ENCODE peak calls at places on chromosome 21, in seven cellular contexts. N is IMR-90, E is sigmoid colon, G is H54, C is prostate gland, U is GM12892, Y is heart left ventricle. A is an unnamed sample.

GRCh38 chr21:21715286-21715969 is 717.2 kb downstream of the NCAM2 start:
- DNase-seq in N (peak), E (no peak), G (peak), C (no peak), U (no peak), Y (no peak), A (no peak)

GRCh38 chr21:45479691-45480675 is 62.3 kb downstream of the SLC19A1 start:
- DNase-seq in N (no peak), E (no peak), G (no peak), C (no peak), U (no peak), Y (no peak), A (no peak)

GRCh38 chr21:31282095-31282709 is 61.9 kb downstream of the TIAM1 start:
- DNase-seq in N (peak), E (no peak), G (peak), C (no peak), U (no peak), Y (peak), A (peak)

GRCh38 chr21:14880922-14881321 is 183.9 kb downstream of the NRIP1 start:
- DNase-seq in N (peak), E (no peak), G (no peak), C (no peak), U (no peak), Y (no peak), A (no peak)

GRCh38 chr21:18716578-18717138 is 313.1 kb upstream of the TMPRSS15 start:
- DNase-seq in N (no peak), E (no peak), G (no peak), C (no peak), U (no peak), Y (no peak), A (no peak)

GRCh38 chr21:18529253-18529652 is 125.7 kb upstream of the TMPRSS15 start:
- DNase-seq in N (no peak), E (no peak), G (peak), C (no peak), U (no peak), Y (no peak), A (no peak)

GRCh38 chr21:15063081-15063820 is 1.5 kb downstream of the NRIP1 start:
- DNase-seq in N (peak), E (no peak), G (no peak), C (no peak), U (no peak), Y (no peak), A (peak)

GRCh38 chr21:16644690-16645089 is 868.2 kb upstream of the CXADR start:
- DNase-seq in N (peak), E (no peak), G (no peak), C (no peak), U (no peak), Y (no peak), A (no peak)

GRCh38 chr21:35585878-35586277 is 474.4 kb downstream of the SETD4 start:
- DNase-seq in N (no peak), E (no peak), G (no peak), C (no peak), U (no peak), Y (no peak), A (no peak)

GRCh38 chr21:32427958-32428623 is 15.6 kb downstream of the EVA1C start:
- DNase-seq in N (no peak), E (no peak), G (no peak), C (no peak), U (no peak), Y (no peak), A (no peak)

GRCh38 chr21:27023186-27023585 is 56.3 kb upstream of the ADAMTS5 start:
- DNase-seq in N (no peak), E (no peak), G (no peak), C (no peak), U (no peak), Y (no peak), A (no peak)

GRCh38 chr21:31753949-31754348 is 22.0 kb upstream of the SCAF4 start:
- DNase-seq in N (no peak), E (no peak), G (no peak), C (no peak), U (no peak), Y (no peak), A (no peak)

GRCh38 chr21:35438643-35439404 is 389.7 kb upstream of the RUNX1 start:
- DNase-seq in N (peak), E (no peak), G (no peak), C (no peak), U (no peak), Y (no peak), A (no peak)

GRCh38 chr21:22880573-22880972 is 1882.4 kb downstream of the NCAM2 start:
- DNase-seq in N (no peak), E (no peak), G (no peak), C (no peak), U (no peak), Y (no peak), A (no peak)

GRCh38 chr21:16420086-16420724 is 690.4 kb downstream of the USP25 start:
- DNase-seq in N (peak), E (peak), G (no peak), C (peak), U (no peak), Y (peak), A (peak)

GRCh38 chr21:45818904-45819285 is 162.7 kb upstream of the COL6A1 start:
- DNase-seq in N (peak), E (peak), G (peak), C (no peak), U (no peak), Y (no peak), A (no peak)

GRCh38 chr21:31586118-31586517 is 73.4 kb upstream of the SOD1 start:
- DNase-seq in N (no peak), E (no peak), G (no peak), C (no peak), U (no peak), Y (no peak), A (no peak)

GRCh38 chr21:32538147-32538792 is 47.1 kb downstream of the TCP10L start:
- DNase-seq in N (no peak), E (no peak), G (no peak), C (no peak), U (no peak), Y (no peak), A (no peak)

GRCh38 chr21:45451771-45452182 is 46.8 kb downstream of the COL18A1 start:
- DNase-seq in N (no peak), E (no peak), G (no peak), C (no peak), U (no peak), Y (no peak), A (no peak)

GRCh38 chr21:32381571-32381970 is 11.2 kb downstream of the URB1 start:
- DNase-seq in N (no peak), E (no peak), G (no peak), C (no peak), U (no peak), Y (no peak), A (no peak)

GRCh38 chr21:46455575-46456385 is 2.9 kb upstream of the DIP2A start:
- DNase-seq in N (peak), E (peak), G (peak), C (no peak), U (no peak), Y (peak), A (peak)

GRCh38 chr21:33916200-33916567 is 580 bp upstream of the ATP5PO start:
- DNase-seq in N (no peak), E (no peak), G (no peak), C (no peak), U (no peak), Y (no peak), A (no peak)

GRCh38 chr21:33909756-33910155 is 5.8 kb downstream of the ATP5PO start:
- DNase-seq in N (no peak), E (no peak), G (no peak), C (no peak), U (no peak), Y (no peak), A (no peak)

GRCh38 chr21:33917421-33917820 is 1.8 kb upstream of the ATP5PO start:
- DNase-seq in N (no peak), E (no peak), G (no peak), C (no peak), U (no peak), Y (no peak), A (no peak)

GRCh38 chr21:33914188-33914587 is 1.4 kb downstream of the ATP5PO start:
- DNase-seq in N (no peak), E (no peak), G (no peak), C (no peak), U (no peak), Y (no peak), A (no peak)

DNA sequence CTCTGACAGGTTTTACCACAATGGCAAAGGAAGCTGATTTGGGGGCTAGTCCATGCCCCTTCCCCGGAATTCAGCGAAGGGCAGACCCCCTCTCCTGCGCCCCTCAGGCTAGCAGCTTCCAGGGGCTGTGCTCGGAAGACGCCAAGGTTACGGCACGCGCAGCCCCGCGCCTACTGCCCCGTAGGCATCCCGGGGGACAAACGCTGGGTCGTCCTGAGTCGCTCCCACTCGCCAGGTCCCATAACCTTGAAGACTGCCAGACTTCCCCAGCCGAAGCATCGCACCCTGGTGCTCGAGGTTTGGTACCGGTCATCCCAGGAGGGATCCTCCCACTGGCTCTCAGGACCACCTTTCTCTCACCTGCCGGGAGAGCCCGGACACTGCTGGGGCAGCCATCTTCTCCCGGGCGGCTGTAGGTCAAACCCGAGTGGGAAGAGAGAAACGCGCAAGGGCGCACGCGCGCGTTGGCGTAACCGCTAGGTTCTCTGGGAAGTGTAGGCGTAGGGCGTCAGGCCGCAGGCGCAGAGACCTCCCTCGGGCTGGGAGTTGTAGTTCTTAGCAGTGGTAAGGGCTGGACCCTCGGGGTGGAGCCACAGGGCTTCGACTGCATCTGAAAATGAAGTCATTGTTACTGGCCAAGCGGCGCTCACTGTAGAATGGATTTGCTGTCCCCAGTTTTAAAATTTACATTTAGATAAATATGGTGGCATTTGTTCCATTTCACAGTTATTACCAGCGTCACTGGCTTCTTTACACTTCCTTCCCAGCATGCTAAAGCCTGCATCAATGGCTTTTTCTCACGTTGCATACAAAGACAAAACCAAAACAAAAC is at the start of gene ATP5PO:
- DNase-seq in N (peak), E (peak), G (peak), C (peak), U (peak), Y (peak), A (peak)
- TF ChIP-seq POLR2A in N (peak), E (peak), G (peak), C (peak), U (peak), Y (peak), A (peak)

DNA sequence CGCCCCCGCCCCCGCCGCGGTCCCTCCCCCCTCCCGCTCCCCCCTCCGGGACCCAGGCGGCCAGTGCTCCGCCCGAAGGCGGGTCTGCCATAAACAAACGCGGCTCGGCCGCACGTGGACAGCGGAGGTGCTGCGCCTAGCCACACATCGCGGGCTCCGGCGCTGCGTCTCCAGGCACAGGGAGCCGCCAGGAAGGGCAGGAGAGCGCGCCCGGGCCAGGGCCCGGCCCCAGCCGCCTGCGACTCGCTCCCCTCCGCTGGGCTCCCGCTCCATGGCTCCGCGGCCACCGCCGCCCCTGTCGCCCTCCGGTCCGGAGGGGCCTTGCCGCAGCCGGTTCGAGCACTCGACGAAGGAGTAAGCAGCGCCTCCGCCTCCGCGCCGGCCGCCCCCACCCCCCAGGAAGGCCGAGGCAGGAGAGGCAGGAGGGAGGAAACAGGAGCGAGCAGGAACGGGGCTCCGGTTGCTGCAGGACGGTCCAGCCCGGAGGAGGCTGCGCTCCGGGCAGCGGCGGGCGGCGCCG is at the start of gene SIM2:
- DNase-seq in N (peak), E (no peak), G (no peak), C (peak), U (peak), Y (no peak), A (no peak)
- TF ChIP-seq POLR2A in N (no peak), E (no peak), G (no peak), C (no peak), U (no peak), Y (no peak), A (no peak)

DNA sequence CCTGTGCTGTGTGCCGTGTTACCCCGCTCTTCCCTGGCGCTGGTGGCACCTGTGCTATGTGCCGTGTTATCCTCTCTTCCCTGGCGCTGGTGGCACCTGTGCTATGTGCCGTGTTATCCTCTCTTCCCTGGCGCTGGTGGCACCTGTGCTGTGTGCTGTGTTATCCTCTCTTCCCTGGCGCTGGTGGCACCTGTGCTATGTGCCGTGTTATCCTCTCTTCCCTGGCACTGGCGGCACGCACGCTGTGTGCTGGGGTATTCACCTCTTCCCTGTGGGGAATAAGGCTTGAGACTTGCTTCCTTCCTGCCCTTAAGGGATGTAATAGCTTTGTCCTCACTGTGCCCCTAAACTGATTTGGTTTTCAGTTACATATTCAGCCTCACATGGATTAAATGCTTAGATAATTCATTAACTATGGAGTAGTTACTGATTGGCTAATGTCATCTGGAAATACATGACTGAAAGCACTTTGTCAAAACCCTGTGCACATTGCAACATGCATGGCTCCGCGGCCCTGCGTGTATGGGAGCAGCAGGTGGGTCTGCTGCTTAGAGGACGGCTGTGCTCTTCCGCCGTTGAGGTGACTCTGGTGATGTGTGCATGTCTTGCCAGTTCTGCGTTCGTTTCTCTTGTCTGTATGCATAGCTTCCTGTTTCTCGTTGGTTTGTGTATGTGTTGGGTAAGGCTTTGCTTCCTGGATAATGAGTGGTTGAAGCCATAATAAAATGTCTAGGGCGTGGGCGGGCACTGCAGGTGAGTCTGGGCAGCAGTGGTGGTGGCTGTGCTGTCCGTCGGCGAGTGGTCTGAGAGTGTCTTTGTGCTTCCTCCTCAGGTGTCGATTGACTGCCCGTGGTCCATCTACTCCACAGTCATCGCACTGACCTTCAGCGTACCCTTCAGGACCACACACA is 17.9 kb upstream of the PWP2 start:
- DNase-seq in N (no peak), E (peak), G (no peak), C (peak), U (no peak), Y (peak), A (peak)
- TF ChIP-seq POLR2A in N (no peak), E (no peak), G (no peak), C (no peak), U (no peak), Y (no peak), A (no peak)

GRCh38 chr21:43689556-43690337 is 29.2 kb upstream of the PDXK start:
- DNase-seq in N (no peak), E (no peak), G (no peak), C (no peak), U (no peak), Y (no peak), A (no peak)

GRCh38 chr21:43690346-43690745 is 28.6 kb upstream of the PDXK start:
- DNase-seq in N (no peak), E (no peak), G (no peak), C (no peak), U (no peak), Y (no peak), A (no peak)

GRCh38 chr21:43691801-43692200 is 27.1 kb upstream of the PDXK start:
- DNase-seq in N (no peak), E (no peak), G (no peak), C (no peak), U (no peak), Y (no peak), A (no peak)

GRCh38 chr21:43692949-43693348 is 26.0 kb upstream of the PDXK start:
- DNase-seq in N (no peak), E (no peak), G (no peak), C (no peak), U (no peak), Y (no peak), A (no peak)

DNA sequence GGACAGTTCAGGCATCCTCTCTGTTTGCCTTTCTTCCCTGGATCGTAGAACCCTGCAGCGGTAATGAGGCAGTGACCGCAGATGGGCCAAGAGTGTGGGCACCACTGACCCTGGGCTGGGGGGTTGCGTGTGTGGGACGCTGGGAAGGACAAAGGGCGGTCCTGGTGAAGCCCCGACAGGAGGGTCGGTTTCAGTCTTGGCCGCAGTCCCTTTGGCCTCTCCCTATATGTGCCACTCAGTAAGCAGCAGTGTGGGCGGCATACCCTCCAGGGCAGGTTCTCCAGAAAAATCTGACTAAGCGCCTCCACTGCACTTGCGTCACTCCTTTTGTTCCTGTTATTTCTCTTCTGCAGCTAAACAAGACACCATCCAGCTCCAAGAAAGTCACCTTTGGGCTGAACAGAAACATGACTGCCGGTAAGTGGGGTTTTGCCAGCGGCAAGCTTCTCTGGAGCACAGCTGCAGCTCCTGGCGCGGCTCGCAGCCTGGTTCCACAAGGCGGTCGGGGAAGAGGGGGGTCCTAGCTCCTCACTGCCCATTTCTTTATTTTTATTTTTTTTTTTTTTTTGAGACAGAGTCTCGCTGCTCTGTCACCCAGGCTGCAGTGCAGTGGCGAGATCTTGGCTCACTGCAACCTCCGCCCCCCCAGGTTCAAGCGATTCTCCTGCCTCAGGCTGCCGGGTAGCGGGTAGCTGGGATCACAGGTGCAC is 27.7 kb upstream of the PDXK start:
- DNase-seq in N (no peak), E (no peak), G (no peak), C (no peak), U (no peak), Y (no peak), A (no peak)
- TF ChIP-seq POLR2A in N (no peak), E (no peak), G (no peak), C (no peak), U (no peak), Y (no peak), A (no peak)

DNA sequence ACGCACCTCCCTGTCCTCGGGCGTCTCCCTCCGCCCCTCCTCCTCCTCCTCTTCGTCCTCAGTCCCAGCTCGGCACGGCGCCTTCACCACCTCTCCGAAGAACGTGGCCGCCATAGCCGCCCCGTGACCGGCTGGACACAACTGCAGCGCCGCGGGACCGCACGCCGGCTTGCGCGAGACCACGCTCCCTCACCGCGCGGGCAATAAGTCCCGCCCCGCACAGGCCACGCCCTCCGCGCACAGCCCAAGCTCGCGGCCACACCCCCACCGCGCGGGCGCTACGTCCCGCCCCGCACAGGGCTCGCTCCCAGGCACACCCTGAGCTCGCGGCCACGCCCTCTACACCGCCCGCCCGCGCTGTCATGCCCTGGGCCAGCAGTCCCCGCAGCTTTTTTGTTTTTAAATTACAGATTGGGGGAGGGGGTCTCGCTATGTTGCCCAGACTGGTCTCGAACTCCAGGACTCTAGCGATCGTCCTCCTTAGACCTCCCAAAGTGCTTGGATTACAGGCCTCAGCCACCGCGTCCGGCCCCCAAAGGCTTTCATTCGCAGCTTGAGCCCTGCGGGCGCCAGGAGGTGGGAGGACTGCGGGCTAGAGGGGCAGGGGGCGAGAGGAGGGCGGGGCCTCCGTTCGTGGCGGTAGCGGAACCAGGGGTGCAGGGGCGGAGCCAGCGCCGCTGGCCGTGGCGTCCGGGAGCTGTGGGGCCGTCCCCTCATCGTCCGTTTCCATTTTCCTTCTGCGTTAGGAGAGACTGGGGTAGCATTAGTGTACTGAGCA is at the start of gene PSMG1:
- DNase-seq in N (peak), E (peak), G (peak), C (peak), U (peak), Y (peak), A (peak)
- TF ChIP-seq POLR2A in N (peak), E (peak), G (peak), C (peak), U (peak), Y (peak), A (peak)

GRCh38 chr21:29073222-29074006 is at the start of gene CCT8:
- DNase-seq in N (peak), E (peak), G (peak), C (peak), U (peak), Y (peak), A (peak)
- TF ChIP-seq POLR2A in N (peak), E (peak), G (peak), C (peak), U (peak), Y (peak), A (peak)

A was measured in testis.